ENCODE peak calls at places on chromosomes 2 and 18, in nine cellular contexts. R, X, M, Q, I, U, F, Z and T are unnamed samples.
A peak's percentile ranks its signal among the peaks of the same experiment; 100 is the strongest.

GRCh38 chr2:107276034-107276433 is 390.1 kb upstream of the ST6GAL2 start:
- DNase-seq in F (no peak), U (no peak), I (no peak), Z (no peak), X (no peak), M (no peak), R (no peak), Q (no peak), T (no peak)

GRCh38 chr2:105449083-105449482 is 50.2 kb upstream of the FHL2 start:
- DNase-seq in Z (no peak), F (no peak), R (no peak), M (no peak), Q (no peak), I (no peak), X (no peak), U (peak; percentile 22), T (no peak)

GRCh38 chr2:214843823-214844222 is 34.3 kb upstream of the BARD1 start:
- DNase-seq in M (no peak), F (no peak), Z (no peak), X (no peak), R (no peak), I (no peak), Q (no peak), U (no peak), T (no peak)

GRCh38 chr2:168849610-168850009 is 40.6 kb downstream of the SPC25 start:
- DNase-seq in I (peak; percentile 29), Q (peak; percentile 28), M (peak; percentile 6), U (peak; percentile 20), Z (no peak), R (peak; percentile 18), F (peak; percentile 0), X (no peak), T (peak; percentile 66)

GRCh38 chr2:124915567-124915966 is 890.5 kb downstream of the CNTNAP5 start:
- DNase-seq in F (no peak), M (no peak), Z (no peak), U (no peak), I (no peak), Q (no peak), R (no peak), X (no peak), T (no peak)

GRCh38 chr2:43798300-43798699 is 24.5 kb downstream of the DYNC2LI1 start:
- DNase-seq in F (peak; percentile 12), M (no peak), Q (no peak), I (no peak), U (peak; percentile 19), R (peak; percentile 14), X (no peak), Z (no peak), T (peak; percentile 5)

GRCh38 chr2:173568054-173568453 is 213.4 kb downstream of the CDCA7 start:
- DNase-seq in F (peak; percentile 2), M (no peak), R (peak; percentile 23), Q (no peak), I (peak; percentile 29), X (no peak), U (peak; percentile 35), Z (no peak), T (peak; percentile 47)

GRCh38 chr2:32864337-32864736 is 82.4 kb upstream of the LTBP1 start:
- DNase-seq in Q (peak; percentile 81), F (no peak), R (peak; percentile 84), Z (no peak), U (no peak), X (no peak), M (no peak), I (peak; percentile 71), T (no peak)

GRCh38 chr18:78499586-78499985 is 480.0 kb upstream of the SALL3 start:
- DNase-seq in R (no peak), X (no peak), F (no peak), U (no peak), Q (no peak), I (no peak), M (no peak), Z (no peak), T (no peak)

GRCh38 chr18:77057043-77057442 is 75.5 kb downstream of the MBP start:
- DNase-seq in Z (no peak), M (no peak), Q (no peak), X (no peak), R (peak; percentile 28), F (no peak), U (peak; percentile 55), I (peak; percentile 72), T (no peak)

GRCh38 chr2:168607992-168608391 is 151.9 kb downstream of the CERS6 start:
- DNase-seq in M (no peak), F (no peak), X (no peak), Z (no peak), Q (peak; percentile 40), R (peak; percentile 31), I (peak; percentile 72), U (no peak), T (no peak)